ENCODE peak calls at places on chromosomes 6 and 20, in seven cellular contexts. C is IMR-90, X is choroid plexus epithelial cell, R is AG04450, W is upper lobe of right lung, E is hepatocyte, I is B cell. D is an unnamed sample.

GRCh38 chr20:17536944-17537444 is 5.8 kb upstream of the BFSP1 start:
- DNase-seq in C (peak), X (peak), R (peak), W (peak), E (peak), I (peak), D (peak)

GRCh38 chr6:11245406-11245990 is 13.0 kb upstream of the NEDD9 start:
- DNase-seq in C (no peak), X (no peak), R (no peak), W (no peak), E (no peak), I (no peak), D (no peak)

GRCh38 chr6:26031595-26032386 is 55.4 kb upstream of the HFE start:
- DNase-seq in C (peak), X (peak), R (peak), W (peak), E (peak), I (peak), D (peak)

GRCh38 chr6:93927731-93928130 is 508.4 kb upstream of the EPHA7 start:
- DNase-seq in C (no peak), X (no peak), R (no peak), W (peak), E (no peak), I (no peak), D (no peak)

GRCh38 chr20:19976595-19977372 is 40.4 kb upstream of the NAA20 start:
- DNase-seq in C (peak), X (peak), R (no peak), W (peak), E (peak), I (no peak), D (no peak)

GRCh38 chr6:101120747-101121146 is 239.6 kb upstream of the ASCC3 start:
- DNase-seq in C (no peak), X (no peak), R (no peak), W (no peak), E (no peak), I (no peak), D (no peak)

GRCh38 chr20:56433221-56433879 is 21.3 kb downstream of the CASS4 start:
- DNase-seq in C (no peak), X (peak), R (no peak), W (no peak), E (no peak), I (no peak), D (no peak)

GRCh38 chr6:139568157-139568955 is 193.9 kb upstream of the CITED2 start:
- DNase-seq in C (no peak), X (no peak), R (no peak), W (no peak), E (no peak), I (no peak), D (no peak)

GRCh38 chr20:20366896-20367680 is 816 bp upstream of the INSM1 start:
- DNase-seq in C (no peak), X (no peak), R (no peak), W (no peak), E (no peak), I (peak), D (peak)

GRCh38 chr6:37027811-37028469 is 22.5 kb downstream of the FGD2 start:
- DNase-seq in C (no peak), X (no peak), R (no peak), W (no peak), E (no peak), I (no peak), D (no peak)

GRCh38 chr20:23361108-23361650 is 803 bp upstream of the GZF1 start:
- DNase-seq in C (peak), X (peak), R (no peak), W (no peak), E (peak), I (no peak), D (no peak)

GRCh38 chr20:50494428-50494827 is 15.8 kb upstream of the PTPN1 start:
- DNase-seq in C (no peak), X (no peak), R (no peak), W (no peak), E (no peak), I (no peak), D (no peak)

GRCh38 chr6:45643136-45643535 is 265.4 kb upstream of the SUPT3H start:
- DNase-seq in C (no peak), X (no peak), R (no peak), W (no peak), E (no peak), I (no peak), D (no peak)

GRCh38 chr6:45642331-45643126 is 264.8 kb upstream of the SUPT3H start:
- DNase-seq in C (no peak), X (no peak), R (no peak), W (no peak), E (no peak), I (no peak), D (no peak)

GRCh38 chr6:45645302-45645701 is 267.6 kb upstream of the SUPT3H start:
- DNase-seq in C (no peak), X (no peak), R (no peak), W (no peak), E (no peak), I (no peak), D (no peak)

GRCh38 chr6:45647341-45648138 is 269.8 kb upstream of the SUPT3H start:
- DNase-seq in C (peak), X (no peak), R (no peak), W (no peak), E (no peak), I (no peak), D (no peak)

DNA sequence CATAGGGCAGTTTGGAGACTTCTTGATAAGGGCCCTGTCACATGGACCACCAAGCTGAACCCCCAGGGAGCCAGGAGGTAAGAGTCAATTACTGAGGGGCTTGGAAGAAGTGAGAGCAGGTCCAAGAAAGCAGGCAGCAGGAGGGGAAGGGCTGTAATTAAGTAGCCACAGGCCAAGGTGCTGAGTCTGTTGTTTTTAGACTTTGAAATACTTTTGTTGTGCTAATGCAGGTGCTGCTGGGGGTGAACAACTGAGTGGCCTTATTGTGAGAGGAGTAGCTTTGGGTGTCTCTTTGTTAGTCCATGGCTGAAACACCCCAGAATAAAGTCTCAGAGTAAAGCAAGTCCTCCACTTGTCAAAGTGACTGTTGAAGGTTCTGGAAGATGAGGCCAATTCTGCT is 267.0 kb upstream of the SUPT3H start:
- DNase-seq in C (no peak), X (no peak), R (no peak), W (no peak), E (no peak), I (no peak), D (no peak)
- TF ChIP-seq CTCF in C (no peak), X (no peak), R (no peak), W (no peak), E (no peak), I (no peak), D (no peak)

GRCh38 chr6:19209202-19209601 is 628.0 kb upstream of the ID4 start:
- DNase-seq in C (no peak), X (peak), R (no peak), W (no peak), E (no peak), I (no peak), D (no peak)

GRCh38 chr6:19205076-19205475 is 632.1 kb upstream of the ID4 start:
- DNase-seq in C (no peak), X (no peak), R (no peak), W (peak), E (no peak), I (no peak), D (no peak)

DNA sequence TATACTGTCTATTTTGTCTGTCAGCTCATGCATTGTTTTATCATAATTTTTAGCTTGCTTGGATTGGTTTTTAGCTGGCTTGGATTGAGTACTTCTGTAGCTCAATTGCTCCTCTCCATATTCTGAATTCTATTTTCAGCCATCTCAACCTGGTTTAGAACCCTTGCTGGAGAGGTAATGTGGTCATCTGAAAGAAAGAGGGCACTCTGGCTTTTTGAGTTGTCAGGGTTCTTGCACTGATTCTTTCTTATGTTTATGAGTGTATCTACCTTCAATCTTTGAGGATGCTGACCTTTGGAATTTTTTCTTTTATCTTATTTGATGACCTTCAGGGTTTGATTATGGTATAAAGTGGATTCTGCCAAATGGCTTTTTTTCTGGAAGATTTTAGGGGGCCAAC is 632.7 kb upstream of the ID4 start:
- DNase-seq in C (no peak), X (peak), R (no peak), W (no peak), E (no peak), I (no peak), D (no peak)
- TF ChIP-seq CTCF in C (no peak), X (peak), R (no peak), W (no peak), E (no peak), I (no peak), D (no peak)

GRCh38 chr6:137473651-137474050 is 20.5 kb downstream of the OLIG3 start:
- DNase-seq in C (no peak), X (no peak), R (no peak), W (no peak), E (no peak), I (no peak), D (no peak)

GRCh38 chr6:137471497-137471896 is 22.7 kb downstream of the OLIG3 start:
- DNase-seq in C (no peak), X (no peak), R (no peak), W (no peak), E (no peak), I (no peak), D (no peak)

GRCh38 chr6:137471951-137472350 is 22.2 kb downstream of the OLIG3 start:
- DNase-seq in C (no peak), X (no peak), R (no peak), W (no peak), E (no peak), I (no peak), D (no peak)

GRCh38 chr6:137472738-137473137 is 21.5 kb downstream of the OLIG3 start:
- DNase-seq in C (no peak), X (no peak), R (no peak), W (no peak), E (no peak), I (no peak), D (no peak)

GRCh38 chr6:137475103-137475502 is 19.1 kb downstream of the OLIG3 start:
- DNase-seq in C (no peak), X (no peak), R (no peak), W (no peak), E (no peak), I (no peak), D (no peak)
- TF ChIP-seq CTCF in C (no peak), X (peak), R (no peak), W (no peak), E (no peak), I (no peak), D (peak)

GRCh38 chr20:18634501-18634900 is 46.6 kb downstream of the DTD1 start:
- DNase-seq in C (no peak), X (no peak), R (no peak), W (no peak), E (no peak), I (no peak), D (no peak)
- TF ChIP-seq CTCF in C (no peak), X (no peak), R (no peak), W (no peak), E (no peak), I (no peak), D (no peak)